ENCODE peak calls at places on chromosomes 3 and 15, in six cellular contexts. One of them, this sample, is unnamed.

GRCh38 chr3:32109256-32109655 is 2.8 kb downstream of the GPD1L start:
- DNase-seq in EH: peak; percentile 36
- DNase-seq in NCI-H2171 treated with DMSO at 0.1 percent for 48 hours: peak; percentile 1
- DNase-seq in AG08396: peak; percentile 11
- DNase-seq in activated T-cell treated with anti-CD3 and anti-CD28 coated beads for 24 hours: no peak
- DNase-seq in H1: no peak
- DNase-seq in this sample: peak; percentile 45

GRCh38 chr3:153247331-153248311 is 85.6 kb downstream of the RAP2B start:
- DNase-seq in EH: no peak
- DNase-seq in NCI-H2171 treated with DMSO at 0.1 percent for 48 hours: no peak
- DNase-seq in AG08396: no peak
- DNase-seq in activated T-cell treated with anti-CD3 and anti-CD28 coated beads for 24 hours: no peak
- DNase-seq in H1: no peak
- DNase-seq in this sample: peak; percentile 28

GRCh38 chr3:155096303-155097008 is 16.3 kb downstream of the MME start:
- DNase-seq in EH: no peak
- DNase-seq in NCI-H2171 treated with DMSO at 0.1 percent for 48 hours: no peak
- DNase-seq in AG08396: no peak
- DNase-seq in activated T-cell treated with anti-CD3 and anti-CD28 coated beads for 24 hours: no peak
- DNase-seq in H1: no peak
- DNase-seq in this sample: no peak

GRCh38 chr3:1693145-1693544 is 405.5 kb upstream of the CNTN4 start:
- DNase-seq in EH: no peak
- DNase-seq in NCI-H2171 treated with DMSO at 0.1 percent for 48 hours: no peak
- DNase-seq in AG08396: no peak
- DNase-seq in activated T-cell treated with anti-CD3 and anti-CD28 coated beads for 24 hours: no peak
- DNase-seq in H1: no peak
- DNase-seq in this sample: no peak

GRCh38 chr3:130907500-130907899 is 13.6 kb downstream of the ATP2C1 start:
- DNase-seq in EH: no peak
- DNase-seq in NCI-H2171 treated with DMSO at 0.1 percent for 48 hours: no peak
- DNase-seq in AG08396: no peak
- DNase-seq in activated T-cell treated with anti-CD3 and anti-CD28 coated beads for 24 hours: no peak
- DNase-seq in H1: no peak
- DNase-seq in this sample: no peak

GRCh38 chr3:88189361-88189810 is 39.6 kb downstream of the C3orf38 start:
- DNase-seq in EH: no peak
- DNase-seq in NCI-H2171 treated with DMSO at 0.1 percent for 48 hours: no peak
- DNase-seq in AG08396: no peak
- DNase-seq in activated T-cell treated with anti-CD3 and anti-CD28 coated beads for 24 hours: no peak
- DNase-seq in H1: no peak
- DNase-seq in this sample: peak; percentile 50

GRCh38 chr3:169299129-169299528 is 364.4 kb downstream of the MECOM start:
- DNase-seq in EH: no peak
- DNase-seq in NCI-H2171 treated with DMSO at 0.1 percent for 48 hours: no peak
- DNase-seq in AG08396: no peak
- DNase-seq in activated T-cell treated with anti-CD3 and anti-CD28 coated beads for 24 hours: no peak
- DNase-seq in H1: no peak
- DNase-seq in this sample: no peak

GRCh38 chr3:101158374-101158773 is 162.0 kb downstream of the IMPG2 start:
- DNase-seq in EH: no peak
- DNase-seq in NCI-H2171 treated with DMSO at 0.1 percent for 48 hours: no peak
- DNase-seq in AG08396: no peak
- DNase-seq in activated T-cell treated with anti-CD3 and anti-CD28 coated beads for 24 hours: no peak
- DNase-seq in H1: no peak
- DNase-seq in this sample: no peak

GRCh38 chr3:58835075-58835474 is 168.5 kb upstream of the FAM3D start:
- DNase-seq in EH: peak; percentile 68
- DNase-seq in NCI-H2171 treated with DMSO at 0.1 percent for 48 hours: peak; percentile 5
- DNase-seq in AG08396: peak; percentile 7
- DNase-seq in activated T-cell treated with anti-CD3 and anti-CD28 coated beads for 24 hours: no peak
- DNase-seq in H1: no peak
- DNase-seq in this sample: no peak

GRCh38 chr3:142354076-142354475 is 93.8 kb downstream of the XRN1 start:
- DNase-seq in EH: peak; percentile 12
- DNase-seq in NCI-H2171 treated with DMSO at 0.1 percent for 48 hours: no peak
- DNase-seq in AG08396: no peak
- DNase-seq in activated T-cell treated with anti-CD3 and anti-CD28 coated beads for 24 hours: no peak
- DNase-seq in H1: no peak
- DNase-seq in this sample: no peak

GRCh38 chr15:40233727-40234577 is 4.9 kb upstream of the PAK6 start:
- DNase-seq in EH: peak; percentile 36
- DNase-seq in NCI-H2171 treated with DMSO at 0.1 percent for 48 hours: no peak
- DNase-seq in AG08396: no peak
- DNase-seq in activated T-cell treated with anti-CD3 and anti-CD28 coated beads for 24 hours: no peak
- DNase-seq in H1: no peak
- DNase-seq in this sample: no peak

GRCh38 chr3:154775821-154776548 is 304.1 kb upstream of the MME start:
- DNase-seq in EH: no peak
- DNase-seq in NCI-H2171 treated with DMSO at 0.1 percent for 48 hours: no peak
- DNase-seq in AG08396: no peak
- DNase-seq in activated T-cell treated with anti-CD3 and anti-CD28 coated beads for 24 hours: no peak
- DNase-seq in H1: no peak
- DNase-seq in this sample: no peak

GRCh38 chr3:3625461-3626271 is 173.6 kb upstream of the LRRN1 start:
- DNase-seq in EH: no peak
- DNase-seq in NCI-H2171 treated with DMSO at 0.1 percent for 48 hours: no peak
- DNase-seq in AG08396: no peak
- DNase-seq in activated T-cell treated with anti-CD3 and anti-CD28 coated beads for 24 hours: no peak
- DNase-seq in H1: no peak
- DNase-seq in this sample: no peak

GRCh38 chr3:16427309-16427965 is 86.1 kb downstream of the RFTN1 start:
- DNase-seq in EH: peak; percentile 93
- DNase-seq in NCI-H2171 treated with DMSO at 0.1 percent for 48 hours: no peak
- DNase-seq in AG08396: peak; percentile 81
- DNase-seq in activated T-cell treated with anti-CD3 and anti-CD28 coated beads for 24 hours: no peak
- DNase-seq in H1: no peak
- DNase-seq in this sample: peak; percentile 99

GRCh38 chr3:55042591-55042990 is 114.7 kb upstream of the LRTM1 start:
- DNase-seq in EH: peak; percentile 38
- DNase-seq in NCI-H2171 treated with DMSO at 0.1 percent for 48 hours: no peak
- DNase-seq in AG08396: no peak
- DNase-seq in activated T-cell treated with anti-CD3 and anti-CD28 coated beads for 24 hours: no peak
- DNase-seq in H1: no peak
- DNase-seq in this sample: peak; percentile 40

GRCh38 chr3:170222647-170223541 is 670 bp downstream of the PRKCI start:
- DNase-seq in EH: peak; percentile 36
- DNase-seq in NCI-H2171 treated with DMSO at 0.1 percent for 48 hours: peak; percentile 47
- DNase-seq in AG08396: peak; percentile 41
- DNase-seq in activated T-cell treated with anti-CD3 and anti-CD28 coated beads for 24 hours: peak; percentile 32
- DNase-seq in H1: no peak
- DNase-seq in this sample: peak; percentile 30

GRCh38 chr3:155110996-155111901 is 31.1 kb downstream of the MME start:
- DNase-seq in EH: no peak
- DNase-seq in NCI-H2171 treated with DMSO at 0.1 percent for 48 hours: no peak
- DNase-seq in AG08396: no peak
- DNase-seq in activated T-cell treated with anti-CD3 and anti-CD28 coated beads for 24 hours: no peak
- DNase-seq in H1: no peak
- DNase-seq in this sample: peak; percentile 18

GRCh38 chr15:47505712-47506542 is 211.4 kb upstream of the SEMA6D start:
- DNase-seq in EH: peak; percentile 62
- DNase-seq in NCI-H2171 treated with DMSO at 0.1 percent for 48 hours: peak; percentile 79
- DNase-seq in AG08396: no peak
- DNase-seq in activated T-cell treated with anti-CD3 and anti-CD28 coated beads for 24 hours: no peak
- DNase-seq in H1: no peak
- DNase-seq in this sample: peak; percentile 11

GRCh38 chr3:119356646-119357045 is 62.5 kb downstream of the ARHGAP31 start:
- DNase-seq in EH: peak; percentile 47
- DNase-seq in NCI-H2171 treated with DMSO at 0.1 percent for 48 hours: no peak
- DNase-seq in AG08396: no peak
- DNase-seq in activated T-cell treated with anti-CD3 and anti-CD28 coated beads for 24 hours: no peak
- DNase-seq in H1: no peak
- DNase-seq in this sample: peak; percentile 23

GRCh38 chr15:93321881-93322282 is 232.9 kb upstream of the RGMA start:
- DNase-seq in EH: no peak
- DNase-seq in NCI-H2171 treated with DMSO at 0.1 percent for 48 hours: no peak
- DNase-seq in AG08396: no peak
- DNase-seq in activated T-cell treated with anti-CD3 and anti-CD28 coated beads for 24 hours: no peak
- DNase-seq in H1: no peak
- DNase-seq in this sample: no peak

GRCh38 chr3:189355481-189356201 is 183.9 kb downstream of the TPRG1 start:
- DNase-seq in EH: peak; percentile 50
- DNase-seq in NCI-H2171 treated with DMSO at 0.1 percent for 48 hours: no peak
- DNase-seq in AG08396: peak; percentile 44
- DNase-seq in activated T-cell treated with anti-CD3 and anti-CD28 coated beads for 24 hours: no peak
- DNase-seq in H1: no peak
- DNase-seq in this sample: peak; percentile 94

GRCh38 chr3:123791417-123791816 is 92.7 kb downstream of the MYLK start:
- DNase-seq in EH: peak; percentile 68
- DNase-seq in NCI-H2171 treated with DMSO at 0.1 percent for 48 hours: no peak
- DNase-seq in AG08396: no peak
- DNase-seq in activated T-cell treated with anti-CD3 and anti-CD28 coated beads for 24 hours: no peak
- DNase-seq in H1: no peak
- DNase-seq in this sample: peak; percentile 77

GRCh38 chr3:152204218-152204617 is 64.5 kb upstream of the MBNL1 start:
- DNase-seq in EH: no peak
- DNase-seq in NCI-H2171 treated with DMSO at 0.1 percent for 48 hours: no peak
- DNase-seq in AG08396: no peak
- DNase-seq in activated T-cell treated with anti-CD3 and anti-CD28 coated beads for 24 hours: no peak
- DNase-seq in H1: no peak
- DNase-seq in this sample: no peak

GRCh38 chr3:185200639-185201038 is 47.8 kb upstream of the C3orf70 start:
- DNase-seq in EH: peak; percentile 81
- DNase-seq in NCI-H2171 treated with DMSO at 0.1 percent for 48 hours: no peak
- DNase-seq in AG08396: peak; percentile 64
- DNase-seq in activated T-cell treated with anti-CD3 and anti-CD28 coated beads for 24 hours: no peak
- DNase-seq in H1: no peak
- DNase-seq in this sample: peak; percentile 33

GRCh38 chr15:70761931-70762468 is 1.4 kb downstream of the UACA start:
- DNase-seq in EH: no peak
- DNase-seq in NCI-H2171 treated with DMSO at 0.1 percent for 48 hours: no peak
- DNase-seq in AG08396: no peak
- DNase-seq in activated T-cell treated with anti-CD3 and anti-CD28 coated beads for 24 hours: no peak
- DNase-seq in H1: no peak
- DNase-seq in this sample: peak; percentile 55

GRCh38 chr15:99324082-99324620 is 72.9 kb downstream of the LRRC28 start:
- DNase-seq in EH: peak; percentile 92
- DNase-seq in NCI-H2171 treated with DMSO at 0.1 percent for 48 hours: no peak
- DNase-seq in AG08396: peak; percentile 33
- DNase-seq in activated T-cell treated with anti-CD3 and anti-CD28 coated beads for 24 hours: no peak
- DNase-seq in H1: no peak
- DNase-seq in this sample: peak; percentile 68

GRCh38 chr15:60758961-60759729 is 280.2 kb upstream of the ICE2 start:
- DNase-seq in EH: peak; percentile 88
- DNase-seq in NCI-H2171 treated with DMSO at 0.1 percent for 48 hours: no peak
- DNase-seq in AG08396: peak; percentile 71
- DNase-seq in activated T-cell treated with anti-CD3 and anti-CD28 coated beads for 24 hours: no peak
- DNase-seq in H1: no peak
- DNase-seq in this sample: peak; percentile 89

GRCh38 chr3:72288955-72289707 is 504.2 kb upstream of the PROK2 start:
- DNase-seq in EH: peak; percentile 87
- DNase-seq in NCI-H2171 treated with DMSO at 0.1 percent for 48 hours: no peak
- DNase-seq in AG08396: peak; percentile 76
- DNase-seq in activated T-cell treated with anti-CD3 and anti-CD28 coated beads for 24 hours: no peak
- DNase-seq in H1: no peak
- DNase-seq in this sample: peak; percentile 96

GRCh38 chr15:38038659-38039442 is 104.4 kb downstream of the TMCO5A start:
- DNase-seq in EH: peak; percentile 89
- DNase-seq in NCI-H2171 treated with DMSO at 0.1 percent for 48 hours: no peak
- DNase-seq in AG08396: peak; percentile 51
- DNase-seq in activated T-cell treated with anti-CD3 and anti-CD28 coated beads for 24 hours: no peak
- DNase-seq in H1: no peak
- DNase-seq in this sample: peak; percentile 60

This sample was measured in fibroblast of villous mesenchyme.